ENCODE peak calls at places on chromosomes 1 and 21, in seven cellular contexts. E, I, L, Q, Y, X and D are unnamed samples.

GRCh38 chr1:21952806-21953514 is 15.8 kb upstream of the HSPG2 start:
- DNase-seq in E (no peak), I (no peak), X (no peak), Y (no peak), L (no peak), Q (no peak), D (no peak)

GRCh38 chr1:43123031-43123430 is 49.1 kb downstream of the EBNA1BP2 start:
- DNase-seq in E (no peak), L (no peak), Y (no peak), X (no peak), I (no peak), Q (no peak), D (no peak)

GRCh38 chr1:97348599-97349265 is 572.1 kb downstream of the DPYD start:
- DNase-seq in Q (no peak), I (peak), E (no peak), L (no peak), Y (no peak), X (no peak), D (no peak)

GRCh38 chr21:28833181-28833580 is 159.5 kb downstream of the LTN1 start:
- DNase-seq in E (no peak), Q (no peak), I (no peak), Y (no peak), X (no peak), L (no peak), D (no peak)

GRCh38 chr1:207463571-207463970 is 9.4 kb downstream of the CR2 start:
- DNase-seq in X (no peak), Q (no peak), L (no peak), E (no peak), Y (no peak), I (no peak), D (no peak)

GRCh38 chr21:37828515-37828914 is 87.7 kb downstream of the KCNJ6 start:
- DNase-seq in I (no peak), L (no peak), Q (no peak), Y (no peak), X (no peak), E (no peak), D (no peak)

GRCh38 chr1:83799474-83800085 is 199.4 kb downstream of the TTLL7 start:
- DNase-seq in E (no peak), Y (no peak), X (peak), Q (no peak), I (no peak), L (no peak), D (no peak)

GRCh38 chr1:53949651-53950050 is 3.5 kb downstream of the LRRC42 start:
- DNase-seq in L (no peak), I (no peak), E (no peak), Y (no peak), X (no peak), Q (peak), D (no peak)

GRCh38 chr1:110475358-110476027 is 24.5 kb downstream of the PROK1 start:
- DNase-seq in Y (no peak), I (no peak), E (no peak), L (peak), X (no peak), Q (no peak), D (no peak)

GRCh38 chr1:156808186-156809030 is 8.2 kb downstream of the SH2D2A start:
- DNase-seq in X (no peak), Q (no peak), I (no peak), E (no peak), Y (no peak), L (no peak), D (no peak)

GRCh38 chr1:93506140-93506539 is 58.2 kb downstream of the FNBP1L start:
- DNase-seq in E (no peak), I (no peak), X (peak), Q (no peak), Y (no peak), L (no peak), D (no peak)

GRCh38 chr1:60394436-60394835 is 320.9 kb upstream of the C1orf87 start:
- DNase-seq in X (peak), L (no peak), E (no peak), I (no peak), Y (no peak), Q (no peak), D (no peak)

GRCh38 chr1:117861694-117862093 is 67.7 kb downstream of the GDAP2 start:
- DNase-seq in L (no peak), E (no peak), X (no peak), Q (no peak), I (no peak), Y (no peak), D (no peak)

GRCh38 chr1:218874313-218874712 is 299.4 kb upstream of the LYPLAL1 start:
- DNase-seq in X (peak), E (no peak), I (peak), Q (no peak), L (no peak), Y (no peak), D (no peak)

GRCh38 chr1:98797506-98797905 is 136.0 kb downstream of the SNX7 start:
- DNase-seq in X (no peak), I (no peak), Q (no peak), L (no peak), E (no peak), Y (no peak), D (no peak)

GRCh38 chr21:33791058-33791457 is 124.5 kb downstream of the ATP5PO start:
- DNase-seq in Y (no peak), X (no peak), Q (no peak), I (no peak), L (no peak), E (no peak), D (no peak)

GRCh38 chr1:51592711-51593110 is 24.2 kb upstream of the OSBPL9 start:
- DNase-seq in Y (no peak), Q (no peak), I (no peak), L (no peak), E (no peak), X (no peak), D (no peak)

GRCh38 chr21:26085882-26086281 is 84.7 kb downstream of the APP start:
- DNase-seq in X (no peak), E (no peak), Y (no peak), Q (no peak), I (no peak), L (no peak), D (no peak)

GRCh38 chr1:201756411-201756810 is 72.5 kb upstream of the IPO9 start:
- DNase-seq in X (peak), Y (no peak), L (no peak), Q (no peak), E (no peak), I (peak), D (no peak)

GRCh38 chr1:59401581-59401980 is 104.7 kb downstream of the FGGY start:
- DNase-seq in E (no peak), L (no peak), Q (no peak), I (no peak), X (peak), Y (no peak), D (no peak)

GRCh38 chr1:237018896-237019295 is 14.7 kb upstream of the MT1HL1 start:
- DNase-seq in E (no peak), X (no peak), Y (no peak), I (no peak), Q (no peak), L (no peak), D (no peak)

GRCh38 chr1:2314297-2314802 is 77.0 kb downstream of the MORN1 start:
- DNase-seq in L (peak), E (no peak), Q (peak), X (peak), I (peak), Y (peak), D (peak)

GRCh38 chr1:165879946-165880345 is 52.5 kb downstream of the UCK2 start:
- DNase-seq in Y (no peak), E (no peak), I (no peak), L (no peak), Q (no peak), X (no peak), D (no peak)

GRCh38 chr1:66489146-66489545 is 44.8 kb upstream of the SGIP1 start:
- DNase-seq in X (peak), E (no peak), I (no peak), Y (no peak), Q (no peak), L (no peak), D (no peak)

GRCh38 chr1:119937198-119937597 is 40.9 kb upstream of the ADAM30 start:
- DNase-seq in Y (no peak), L (no peak), X (no peak), E (no peak), I (no peak), Q (no peak), D (no peak)

GRCh38 chr1:178634445-178634844 is 90.6 kb upstream of the RALGPS2 start:
- DNase-seq in L (no peak), X (peak), Q (peak), E (no peak), I (peak), Y (no peak), D (no peak)

GRCh38 chr1:201362906-201363305 is 14.6 kb downstream of the TNNT2 start:
- DNase-seq in X (no peak), E (peak), I (no peak), Y (no peak), L (no peak), Q (no peak), D (no peak)

GRCh38 chr1:240831191-240831631 is 219.3 kb upstream of the GREM2 start:
- DNase-seq in Q (no peak), L (no peak), X (peak), Y (peak), E (no peak), I (peak), D (no peak)

GRCh38 chr1:201262963-201263608 is 20.2 kb upstream of the PKP1 start:
- DNase-seq in I (no peak), Y (no peak), X (no peak), L (no peak), E (peak), Q (no peak), D (no peak)

GRCh38 chr1:161159087-161159914 is at the start of gene USP21:
- DNase-seq in Y (peak), L (peak), Q (peak), X (peak), E (peak), I (peak), D (peak)

GRCh38 chr1:26358411-26359384 is 4.8 kb upstream of the CRYBG2 start:
- DNase-seq in Q (no peak), Y (no peak), I (no peak), E (no peak), L (no peak), X (no peak), D (no peak)

GRCh38 chr21:45359451-45360217 is 45.3 kb upstream of the COL18A1 start:
- DNase-seq in L (no peak), E (no peak), X (no peak), Y (no peak), Q (no peak), I (no peak), D (peak)

GRCh38 chr1:247857069-247857985 is at the start of gene TRIM58:
- DNase-seq in X (no peak), I (peak), L (peak), E (no peak), Y (peak), Q (no peak), D (peak)

GRCh38 chr1:156053770-156054499 is at the start of gene UBQLN4:
- DNase-seq in X (peak), Q (peak), E (peak), I (peak), L (peak), Y (peak), D (peak)